ENCODE peak calls at places on chromosomes 4 and X, in four cellular contexts. R, M, Y and E are unnamed samples. For H3K36me3, the result is how much of the 10 kb centered on the place peaks cover.

GRCh38 chr4:41731569-41731968 is 17.0 kb downstream of the PHOX2B start:
- DNase-seq in M (no peak), Y (no peak), R (no peak), E (no peak)

GRCh38 chr4:183101956-183102480 is 3.0 kb downstream of the WWC2 start:
- DNase-seq in R (no peak), M (no peak), Y (no peak), E (no peak)

GRCh38 chr4:95761441-95761840 is 78.5 kb upstream of the PDHA2 start:
- DNase-seq in R (no peak), M (peak), Y (no peak), E (peak)

GRCh38 chrX:17805120-17805519 is 56.0 kb downstream of the RAI2 start:
- DNase-seq in R (no peak), Y (no peak), M (no peak), E (peak)

GRCh38 chr4:16858275-16858752 is 40.1 kb downstream of the LDB2 start:
- DNase-seq in M (peak), R (no peak), Y (no peak), E (no peak)

GRCh38 chr4:126697748-126698147 is 935.0 kb upstream of the INTU start:
- DNase-seq in R (no peak), M (peak), Y (no peak), E (peak)

GRCh38 chr4:107615809-107616208 is 104.2 kb downstream of the PAPSS1 start:
- DNase-seq in Y (no peak), M (no peak), R (no peak), E (no peak)

GRCh38 chr4:112182604-112183003 is 37.4 kb downstream of the FAM241A start:
- DNase-seq in M (no peak), R (no peak), Y (no peak), E (no peak)

GRCh38 chr4:148776944-148777343 is 334.7 kb upstream of the NR3C2 start:
- DNase-seq in R (no peak), M (no peak), Y (no peak), E (no peak)

GRCh38 chr4:185512516-185512915 is 22.8 kb downstream of the PDLIM3 start:
- DNase-seq in M (peak), Y (no peak), R (no peak), E (no peak)

GRCh38 chr4:154009191-154009590 is 220.3 kb upstream of the SFRP2 start:
- DNase-seq in M (no peak), Y (no peak), R (no peak), E (no peak)

GRCh38 chr4:37392540-37393255 is 148.2 kb downstream of the NWD2 start:
- DNase-seq in R (peak), Y (no peak), M (no peak), E (no peak)

GRCh38 chrX:22109442-22109841 is 77.3 kb downstream of the PHEX start:
- DNase-seq in R (no peak), M (peak), Y (no peak), E (peak)

GRCh38 chr4:143019351-143019750 is 165.4 kb upstream of the USP38 start:
- DNase-seq in R (no peak), Y (no peak), M (no peak), E (no peak)

GRCh38 chrX:38311743-38312142 is 15.6 kb downstream of the RPGR start:
- DNase-seq in M (no peak), Y (no peak), R (no peak), E (no peak)

GRCh38 chr4:41728571-41728908 is 20.0 kb downstream of the PHOX2B start:
- DNase-seq in Y (no peak), M (peak), R (no peak), E (no peak)

GRCh38 chr4:65623509-65623908 is 46.8 kb downstream of the EPHA5 start:
- DNase-seq in R (no peak), M (peak), Y (no peak), E (peak)

GRCh38 chr4:170227928-170228327 is 138.2 kb upstream of the AADAT start:
- DNase-seq in R (no peak), M (no peak), Y (no peak), E (peak)

GRCh38 chr4:80179637-80180161 is 17.6 kb upstream of the PRDM8 start:
- DNase-seq in Y (no peak), M (no peak), R (no peak), E (no peak)

GRCh38 chr4:27141530-27141929 is 280.9 kb downstream of the STIM2 start:
- DNase-seq in Y (no peak), R (no peak), M (no peak), E (no peak)

GRCh38 chr4:15504041-15504440 is 34.4 kb downstream of the CC2D2A start:
- DNase-seq in R (no peak), M (peak), Y (no peak), E (no peak)

GRCh38 chrX:46572295-46572936 is 1.1 kb upstream of the CHST7 start:
- DNase-seq in R (no peak), M (no peak), Y (no peak), E (no peak)

GRCh38 chr4:5267418-5267817 is 216.1 kb downstream of the STK32B start:
- DNase-seq in M (no peak), Y (no peak), R (no peak), E (peak)

GRCh38 chrX:40484408-40485091 is 96.2 kb upstream of the ATP6AP2 start:
- DNase-seq in Y (no peak), R (no peak), M (no peak), E (no peak)

GRCh38 chr4:13966241-13967195 is 339.0 kb upstream of the BOD1L1 start:
- DNase-seq in M (peak), Y (no peak), R (no peak), E (peak)

GRCh38 chrX:14872355-14872754 is 514 bp downstream of the FANCB start:
- DNase-seq in M (no peak), R (no peak), Y (no peak), E (no peak)
- H3K4me3 ChIP-seq in M (peak), R (peak), Y (peak), E (peak)

GRCh38 chrX:153953892-153954617 is 9.6 kb upstream of the RENBP start:
- DNase-seq in Y (no peak), M (no peak), R (no peak), E (no peak)

GRCh38 chrX:153954618-153955450 is 10.4 kb upstream of the RENBP start:
- DNase-seq in R (no peak), Y (no peak), M (no peak), E (no peak)

GRCh38 chrX:153955451-153955732 is 10.9 kb upstream of the RENBP start:
- DNase-seq in Y (no peak), M (no peak), R (no peak), E (no peak)

GRCh38 chrX:153957224-153957623 is 12.8 kb upstream of the RENBP start:
- DNase-seq in R (no peak), M (no peak), Y (no peak), E (no peak)

GRCh38 chrX:153956044-153956907 is 11.8 kb upstream of the RENBP start:
- DNase-seq in Y (no peak), M (no peak), R (no peak), E (no peak)
- H3K36me3 ChIP-seq in Y (half or more), M (half or more), R (under half), E (half or more)

DNA sequence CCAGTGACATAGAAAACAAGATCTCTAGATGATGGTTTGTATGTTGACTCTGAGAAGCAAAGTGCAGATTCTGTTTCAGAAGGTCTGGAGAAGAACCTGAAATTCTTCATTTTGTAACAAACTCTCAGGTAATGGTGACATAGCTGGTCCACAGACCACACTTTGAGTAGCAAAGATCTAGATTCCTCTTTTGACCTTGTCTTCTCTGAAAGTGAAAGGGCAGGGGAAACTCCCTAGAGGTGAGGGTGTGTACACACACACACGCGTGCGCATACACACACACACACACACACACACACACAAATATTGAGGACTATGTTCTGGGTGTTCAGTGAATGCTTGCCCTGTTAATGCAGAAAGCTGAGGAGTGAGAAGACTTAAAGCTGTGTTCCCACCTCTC is 110.1 kb downstream of the NHSL2 start:
- DNase-seq in R (no peak), Y (no peak), M (no peak), E (no peak)
- H3K4me3 ChIP-seq in R (no peak), Y (no peak), M (no peak), E (no peak)

DNA sequence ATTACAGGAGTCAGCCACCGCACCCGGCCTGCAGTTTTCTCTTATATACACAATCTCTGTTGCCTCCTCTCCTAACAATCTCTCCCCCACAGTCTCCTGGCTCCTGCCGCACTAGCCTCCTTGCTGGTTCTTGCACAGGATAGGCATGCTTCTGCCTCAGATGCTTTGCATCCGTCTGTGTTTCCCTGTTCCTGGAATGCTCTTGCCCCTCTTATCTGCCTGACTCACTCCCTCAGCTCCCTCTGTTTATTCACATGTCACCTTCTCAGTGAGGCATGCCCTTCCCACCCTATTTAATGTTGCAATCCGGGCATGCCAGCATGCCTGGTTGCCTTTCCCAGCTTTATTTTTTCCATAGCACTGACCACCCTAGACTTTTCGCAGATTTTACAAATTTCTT is 161.9 kb downstream of the PHF8 start:
- DNase-seq in Y (no peak), R (no peak), M (peak), E (no peak)
- H3K36me3 ChIP-seq in Y (under half), R (under half), M (under half), E (under half)

DNA sequence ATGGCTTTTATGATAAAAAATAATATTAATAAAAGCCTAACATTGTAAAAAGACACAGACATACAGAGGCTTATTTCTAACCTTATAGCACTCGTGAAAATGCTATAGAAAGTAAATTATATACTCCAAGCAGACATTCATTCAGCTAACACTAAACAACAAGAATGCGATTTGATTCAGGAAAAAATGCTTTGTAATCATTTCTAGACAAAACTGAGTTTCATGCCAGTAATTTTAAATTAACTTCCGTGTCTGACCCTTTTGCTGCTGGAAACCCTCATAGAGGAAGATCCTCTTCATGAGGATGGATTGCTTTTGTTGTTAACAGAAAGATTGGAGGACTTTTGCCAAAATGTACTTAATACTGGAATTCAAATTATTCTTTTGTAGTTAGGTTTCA is 43.2 kb downstream of the GUCY1A1 start:
- DNase-seq in Y (no peak), M (no peak), R (no peak), E (no peak)
- H3K4me3 ChIP-seq in Y (no peak), M (no peak), R (no peak), E (no peak)

GRCh38 chrX:10265775-10266174 is 109.0 kb downstream of the CLCN4 start:
- DNase-seq in M (no peak), R (no peak), Y (no peak), E (no peak)
- H3K36me3 ChIP-seq in M (under half), R (under half), Y (under half), E (under half)

GRCh38 chr4:159105063-159105414 is 2.2 kb downstream of the RAPGEF2 start:
- DNase-seq in R (no peak), Y (no peak), M (peak), E (peak)
- H3K4me3 ChIP-seq in R (peak), Y (peak), M (peak), E (peak)